ENCODE peak calls at places on chromosomes 1 and 21, in four cellular contexts. P is cardiac fibroblast; U is MCF 10A; T is activated CD8-positive, alpha-beta T cell treated with anti-CD3 and anti-CD28 coated beads for 36 hours. M is an unnamed sample.

GRCh38 chr1:221098462-221099406 is 219.5 kb downstream of the HLX start:
- DNase-seq in T (no peak), U (peak), P (peak), M (no peak)

GRCh38 chr1:226424228-226425003 is 16.5 kb upstream of the PARP1 start:
- DNase-seq in U (peak), P (peak), T (peak), M (no peak)

GRCh38 chr1:227317541-227318002 is 720 bp downstream of the CDC42BPA start:
- DNase-seq in U (peak), P (peak), T (peak), M (peak)

GRCh38 chr1:152743371-152744145 is 14.3 kb upstream of the KPRP start:
- DNase-seq in P (no peak), U (peak), T (no peak), M (no peak)

GRCh38 chr1:200279810-200280411 is 129.9 kb downstream of the ZNF281 start:
- DNase-seq in U (peak), T (peak), P (peak), M (no peak)

GRCh38 chr1:67618285-67619018 is 66.5 kb upstream of the GADD45A start:
- DNase-seq in U (peak), P (peak), T (no peak), M (no peak)

GRCh38 chr1:152953761-152954160 is 6.8 kb downstream of the SPRR5 start:
- DNase-seq in P (no peak), U (peak), T (no peak), M (no peak)

GRCh38 chr1:5746611-5747427 is 245.4 kb downstream of the NPHP4 start:
- DNase-seq in T (no peak), P (no peak), U (no peak), M (no peak)

GRCh38 chr1:4932666-4933065 is 278.3 kb downstream of the AJAP1 start:
- DNase-seq in T (no peak), U (no peak), P (no peak), M (no peak)

GRCh38 chr1:234140388-234140787 is 232.9 kb upstream of the COA6 start:
- DNase-seq in U (no peak), T (no peak), P (no peak), M (no peak)

GRCh38 chr1:6111571-6111970 is 65.9 kb downstream of the KCNAB2 start:
- DNase-seq in U (peak), T (no peak), P (no peak), M (no peak)

GRCh38 chr1:38132681-38133080 is 86.1 kb upstream of the POU3F1 start:
- DNase-seq in P (no peak), T (no peak), U (no peak), M (no peak)

GRCh38 chr1:53525595-53525994 is 66.4 kb downstream of the DMRTB1 start:
- DNase-seq in U (no peak), T (no peak), P (no peak), M (no peak)

GRCh38 chr1:67787746-67788145 is 45.5 kb downstream of the GNG12 start:
- DNase-seq in U (no peak), P (no peak), T (no peak), M (no peak)

GRCh38 chr1:84373446-84374141 is 24.7 kb upstream of the DNASE2B start:
- DNase-seq in U (no peak), P (no peak), T (no peak), M (no peak)

GRCh38 chr1:205928256-205928655 is 15.0 kb downstream of the SLC26A9 start:
- DNase-seq in U (no peak), P (no peak), T (no peak), M (no peak)

GRCh38 chr1:30507391-30508174 is 215.8 kb downstream of the MATN1 start:
- DNase-seq in P (no peak), T (no peak), U (no peak), M (peak)

GRCh38 chr1:171740987-171741871 is 636 bp downstream of the VAMP4 start:
- DNase-seq in T (peak), P (peak), U (peak), M (peak)

GRCh38 chr21:32392880-32393676 is at the start of gene URB1:
- DNase-seq in T (peak), U (peak), P (peak), M (peak)

GRCh38 chr21:45525910-45526306 is 16.3 kb downstream of the SLC19A1 start:
- DNase-seq in T (no peak), P (no peak), U (no peak), M (no peak)

GRCh38 chr1:119653839-119654170 is 5.7 kb upstream of the ZNF697 start:
- DNase-seq in T (no peak), U (no peak), P (peak), M (no peak)

GRCh38 chr1:41626616-41627375 is 142.3 kb upstream of the EDN2 start:
- DNase-seq in P (no peak), T (peak), U (peak), M (no peak)

GRCh38 chr1:169892819-169893644 is 664 bp downstream of the SCYL3 start:
- DNase-seq in U (peak), T (peak), P (peak), M (no peak)

GRCh38 chr1:151828931-151829330 is 2.7 kb downstream of the RORC start:
- DNase-seq in U (peak), P (peak), T (peak), M (peak)

GRCh38 chr1:214445201-214445600 is 106.2 kb downstream of the PTPN14 start:
- DNase-seq in T (no peak), U (no peak), P (no peak), M (no peak)

GRCh38 chr1:7617826-7618225 is 153.3 kb upstream of the VAMP3 start:
- DNase-seq in T (no peak), U (no peak), P (no peak), M (no peak)

GRCh38 chr1:71089536-71090270 is 8.9 kb upstream of the ZRANB2 start:
- DNase-seq in U (peak), T (no peak), P (peak), M (no peak)

GRCh38 chr1:108551157-108551862 is 8.6 kb upstream of the EEIG2 start:
- DNase-seq in P (no peak), U (no peak), T (no peak), M (no peak)

GRCh38 chr1:175481126-175482071 is 262.0 kb downstream of the TNR start:
- DNase-seq in P (peak), T (no peak), U (peak), M (no peak)

GRCh38 chr1:85998105-85998504 is 158.5 kb downstream of the COL24A1 start:
- DNase-seq in P (peak), U (peak), T (no peak), M (no peak)

GRCh38 chr1:26210471-26210870 is 20.1 kb downstream of the CATSPER4 start:
- DNase-seq in T (no peak), U (no peak), P (no peak), M (no peak)

GRCh38 chr1:184023133-184023532 is 14.4 kb downstream of the COLGALT2 start:
- DNase-seq in U (no peak), T (no peak), P (no peak), M (no peak)
- TF ChIP-seq CTCF in U (no peak), T (no peak), P (no peak), M (no peak)

GRCh38 chr1:77582905-77583304 is 99.6 kb downstream of the ZZZ3 start:
- DNase-seq in U (no peak), P (no peak), T (no peak), M (no peak)

GRCh38 chr1:77584884-77585283 is 97.6 kb downstream of the ZZZ3 start:
- DNase-seq in P (no peak), T (no peak), U (no peak), M (no peak)

GRCh38 chr1:77583483-77583882 is 99.0 kb downstream of the ZZZ3 start:
- DNase-seq in U (no peak), T (no peak), P (no peak), M (no peak)

DNA sequence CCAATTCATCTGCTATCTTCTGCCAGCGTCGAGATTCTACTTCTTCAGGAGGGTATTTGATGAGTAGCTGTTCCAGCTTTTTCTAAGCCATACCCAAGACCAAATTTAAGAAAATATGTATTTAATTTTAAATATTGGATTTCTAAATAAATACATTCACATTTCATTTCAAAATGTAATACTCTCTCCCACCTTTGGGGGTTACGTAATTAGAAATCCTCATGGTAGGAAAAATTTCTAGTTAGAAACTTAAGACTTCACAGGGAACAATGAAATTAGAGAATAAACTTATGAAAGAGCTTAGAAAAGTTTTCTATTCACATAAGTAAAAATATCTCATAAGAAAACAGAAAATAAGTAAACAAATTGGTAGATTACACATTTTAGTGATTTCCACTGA is 102.9 kb downstream of the ZZZ3 start:
- DNase-seq in P (no peak), T (no peak), U (no peak), M (no peak)
- TF ChIP-seq CTCF in P (peak), T (no peak), U (peak), M (peak)

GRCh38 chr1:246511203-246511602 is 4.1 kb upstream of the SMYD3 start:
- DNase-seq in T (no peak), U (no peak), P (no peak), M (no peak)

GRCh38 chr1:246506785-246507639 is at the start of gene SMYD3:
- DNase-seq in U (peak), P (peak), T (peak), M (peak)

GRCh38 chr1:246506440-246506784 is 667 bp downstream of the SMYD3 start:
- DNase-seq in U (no peak), T (peak), P (no peak), M (no peak)

GRCh38 chr1:246510147-246511030 is 3.3 kb upstream of the SMYD3 start:
- DNase-seq in P (no peak), U (no peak), T (no peak), M (no peak)

DNA sequence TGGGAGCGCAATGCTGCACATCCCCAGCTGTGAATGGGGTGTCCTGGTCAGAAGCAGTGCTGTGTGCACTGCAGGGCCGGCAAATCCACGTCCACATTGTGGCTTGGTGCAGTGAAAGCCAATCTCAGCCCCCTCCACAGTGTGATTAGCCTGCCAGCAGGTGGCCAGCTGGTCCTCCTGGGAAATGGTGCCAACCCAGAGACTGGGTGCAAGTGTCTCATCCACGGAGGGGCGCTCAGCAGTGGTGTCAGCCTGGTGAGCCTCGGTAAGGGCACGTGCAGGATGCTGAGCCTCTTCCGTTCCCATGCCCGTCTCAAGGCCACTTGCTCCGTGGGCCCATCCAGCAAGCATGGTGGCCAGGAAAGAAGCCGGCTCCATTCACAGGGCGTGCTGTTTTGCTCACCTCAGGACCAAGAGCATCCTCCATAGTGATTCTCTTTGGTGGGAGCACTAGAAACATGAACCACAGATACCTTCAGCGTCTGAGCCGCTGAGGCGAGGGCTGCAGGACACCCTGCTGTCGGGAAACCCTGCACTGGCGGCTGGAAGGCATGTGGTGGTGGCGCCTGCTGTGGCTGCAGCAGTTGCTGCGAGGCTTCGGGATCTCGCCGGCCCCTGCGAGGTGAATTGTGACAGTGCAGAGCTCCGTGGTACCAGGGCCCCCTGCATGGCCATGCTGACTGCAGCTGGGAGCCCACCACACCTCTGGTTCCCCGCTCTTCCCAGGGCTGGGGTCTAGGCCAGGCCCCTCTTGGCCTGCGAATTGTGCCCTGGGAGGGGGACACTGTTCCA is 2.0 kb upstream of the SMYD3 start:
- DNase-seq in P (no peak), U (no peak), T (no peak), M (no peak)
- TF ChIP-seq CTCF in P (no peak), U (no peak), T (no peak), M (no peak)

GRCh38 chr1:150072959-150073358 is 5.4 kb downstream of the VPS45 start:
- DNase-seq in T (no peak), P (peak), U (peak), M (no peak)
- TF ChIP-seq CTCF in T (peak), P (peak), U (peak), M (no peak)

GRCh38 chr21:28742527-28742926 is 250.2 kb downstream of the LTN1 start:
- DNase-seq in U (peak), P (peak), T (no peak), M (no peak)
- TF ChIP-seq CTCF in U (peak), P (peak), T (no peak), M (no peak)

DNA sequence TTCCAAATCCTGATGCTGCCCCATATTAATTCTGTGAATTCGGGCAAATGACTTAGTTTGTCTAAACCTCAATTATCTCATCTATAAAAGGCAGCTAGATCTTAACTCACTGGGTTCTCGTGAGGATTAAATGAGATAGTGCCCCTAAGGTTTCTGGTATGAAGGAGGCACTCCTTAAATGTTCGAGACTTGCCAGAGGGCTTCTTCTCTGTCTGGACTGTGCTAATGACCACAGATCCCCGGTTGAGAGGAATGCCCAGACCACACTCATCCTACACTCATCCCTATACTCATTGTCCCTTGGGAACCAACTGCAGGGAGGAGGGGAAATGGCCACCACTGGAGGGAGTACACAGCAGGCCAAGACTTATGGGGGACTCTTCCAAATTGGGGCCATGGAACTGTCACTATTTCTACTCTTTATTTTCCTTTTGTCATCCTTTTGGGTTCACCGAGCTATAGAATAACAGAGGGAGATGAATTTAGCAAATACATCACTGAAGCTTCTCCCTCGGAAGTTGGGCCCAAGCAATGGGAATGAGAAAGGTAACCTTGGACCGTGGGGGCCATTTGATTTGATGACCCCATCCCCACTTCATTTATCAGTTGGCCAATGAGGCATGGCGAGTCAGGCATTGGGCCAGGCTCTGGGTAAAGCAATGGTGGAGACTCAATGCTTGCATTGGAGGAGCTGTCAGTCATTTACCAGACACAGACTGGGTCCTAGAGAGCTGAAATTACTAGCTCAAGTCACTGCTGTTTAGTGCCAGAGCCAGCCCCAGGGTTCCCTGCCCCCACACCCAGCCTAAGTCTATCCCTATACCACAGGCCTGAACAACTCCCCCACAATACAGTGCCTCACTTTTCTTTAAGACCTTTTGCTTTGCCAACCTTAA is 5.1 kb downstream of the ATF3 start:
- DNase-seq in U (no peak), P (no peak), T (no peak), M (no peak)
- TF ChIP-seq CTCF in U (no peak), P (peak), T (no peak), M (no peak)

DNA sequence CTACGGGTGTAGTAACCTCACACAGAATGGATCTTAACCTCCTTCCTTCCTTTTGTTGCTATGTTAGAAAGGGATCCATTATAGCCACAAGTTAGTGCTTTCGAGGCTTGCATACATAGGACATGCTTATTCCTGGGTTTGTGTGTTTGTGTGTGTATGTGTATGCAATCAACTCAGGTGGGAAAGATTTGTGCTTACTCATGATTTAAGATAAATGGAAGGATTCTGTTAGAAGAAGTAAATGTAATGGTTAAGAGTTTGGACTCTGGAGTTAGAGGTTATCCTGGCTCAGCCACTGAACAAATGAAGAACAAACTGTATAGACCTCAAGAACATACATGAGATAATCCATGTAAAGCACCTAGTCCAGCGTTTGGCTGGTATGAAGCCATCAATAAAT is 28.8 kb downstream of the BTG3 start:
- DNase-seq in T (no peak), U (no peak), P (no peak), M (no peak)
- TF ChIP-seq CTCF in T (no peak), U (no peak), P (no peak), M (no peak)